ENCODE peak calls at places on chromosomes 2 and 18, in six cellular contexts. C is H9, H is foreskin keratinocyte, Q is left ventricle myocardium inferior, B is lower lobe of right lung, E is Panc1. O is an unnamed sample. For H3K27me3, the result is how much of the 10 kb centered on the place peaks cover.

GRCh38 chr18:11859903-11860407 is 8.7 kb downstream of the CHMP1B start:
- DNase-seq in Q (no peak), E (no peak), C (no peak), H (peak), B (no peak), O (no peak)

GRCh38 chr2:64700133-64700809 is 46.6 kb upstream of the SERTAD2 start:
- DNase-seq in B (no peak), Q (no peak), E (no peak), H (peak), C (no peak), O (no peak)

GRCh38 chr2:13227543-13227942 is 510.8 kb downstream of the TRIB2 start:
- DNase-seq in Q (no peak), E (no peak), C (no peak), B (no peak), H (no peak), O (no peak)

GRCh38 chr2:6986251-6986893 is 69.2 kb downstream of the RNF144A start:
- DNase-seq in B (no peak), H (no peak), E (no peak), Q (no peak), C (no peak), O (no peak)

GRCh38 chr2:37855283-37856041 is 69.6 kb upstream of the RMDN2 start:
- DNase-seq in E (no peak), H (no peak), C (no peak), B (peak), Q (peak), O (peak)

GRCh38 chr2:182542501-182543258 is 115.8 kb upstream of the PDE1A start:
- DNase-seq in C (no peak), H (no peak), Q (no peak), B (no peak), E (no peak), O (no peak)

GRCh38 chr2:26423750-26424149 is 22.0 kb downstream of the DRC1 start:
- DNase-seq in B (no peak), C (no peak), E (no peak), Q (no peak), H (no peak), O (no peak)

GRCh38 chr2:239822146-239822945 is 202.8 kb downstream of the NDUFA10 start:
- DNase-seq in C (peak), H (no peak), E (no peak), Q (no peak), B (no peak), O (peak)

GRCh38 chr2:76640905-76641304 is 881.3 kb downstream of the LRRTM4 start:
- DNase-seq in C (no peak), E (no peak), B (no peak), H (peak), Q (peak), O (peak)

GRCh38 chr18:9823805-9824473 is 61.8 kb upstream of the TXNDC2 start:
- DNase-seq in H (no peak), B (no peak), Q (no peak), C (no peak), E (no peak), O (no peak)

GRCh38 chr2:113124181-113124961 is 3.0 kb upstream of the IL1RN start:
- DNase-seq in B (no peak), E (no peak), H (peak), C (no peak), Q (no peak), O (peak)

GRCh38 chr2:48415765-48416515 is 114.0 kb upstream of the STON1 start:
- DNase-seq in C (no peak), H (no peak), E (no peak), B (no peak), Q (no peak), O (no peak)

GRCh38 chr2:238847841-238848565 is at the start of gene TWIST2:
- DNase-seq in Q (peak), C (peak), E (no peak), B (peak), H (peak), O (peak)

GRCh38 chr2:160574472-160575140 is 81.0 kb upstream of the RBMS1 start:
- DNase-seq in C (no peak), Q (no peak), E (no peak), B (no peak), H (peak), O (no peak)

GRCh38 chr2:104736026-104736425 is 117.9 kb upstream of the POU3F3 start:
- DNase-seq in B (no peak), E (no peak), Q (no peak), H (peak), C (no peak), O (no peak)

GRCh38 chr2:159907914-159908313 is 109.9 kb upstream of the CD302 start:
- DNase-seq in C (no peak), H (no peak), B (no peak), Q (no peak), E (no peak), O (no peak)

GRCh38 chr18:13572148-13572547 is 154.2 kb downstream of the FAM210A start:
- DNase-seq in H (no peak), B (no peak), C (no peak), E (no peak), Q (no peak), O (no peak)

GRCh38 chr2:69017876-69018275 is 4.9 kb downstream of the ANTXR1 start:
- DNase-seq in H (no peak), Q (no peak), C (no peak), E (no peak), B (no peak), O (no peak)

GRCh38 chr18:22933958-22934423 is 863 bp downstream of the RBBP8 start:
- DNase-seq in E (peak), Q (no peak), H (no peak), C (no peak), B (no peak), O (no peak)

GRCh38 chr2:8821276-8822217 is 15.9 kb downstream of the KIDINS220 start:
- DNase-seq in E (no peak), C (no peak), B (no peak), H (no peak), Q (peak), O (peak)

GRCh38 chr2:231490801-231491200 is 26.5 kb upstream of the NCL start:
- DNase-seq in Q (no peak), E (no peak), C (no peak), H (no peak), B (no peak), O (no peak)

GRCh38 chr2:109341363-109341762 is 212.4 kb downstream of the SH3RF3 start:
- DNase-seq in H (peak), C (no peak), B (no peak), Q (no peak), E (no peak), O (no peak)

GRCh38 chr2:190887089-190887488 is 6.5 kb downstream of the GLS start:
- DNase-seq in E (no peak), B (no peak), Q (no peak), H (peak), C (no peak), O (no peak)

GRCh38 chr2:224802407-224802806 is 86.2 kb upstream of the CCDC195 start:
- DNase-seq in B (no peak), Q (no peak), E (no peak), H (no peak), C (peak), O (no peak)

GRCh38 chr18:6920099-6920955 is 190.8 kb downstream of the ARHGAP28 start:
- DNase-seq in B (no peak), C (peak), H (peak), E (peak), Q (no peak), O (peak)

GRCh38 chr2:112876257-112876970 is 34.6 kb upstream of the IL37 start:
- DNase-seq in C (no peak), Q (no peak), E (no peak), H (peak), B (no peak), O (no peak)

GRCh38 chr2:134861173-134861572 is 22.8 kb downstream of the ACMSD start:
- DNase-seq in B (no peak), E (no peak), H (no peak), C (no peak), Q (no peak), O (no peak)

GRCh38 chr2:98803747-98804650 is 73.1 kb upstream of the MGAT4A start:
- DNase-seq in C (no peak), B (no peak), Q (no peak), E (no peak), H (no peak), O (no peak)

GRCh38 chr2:109457811-109458210 is 156.0 kb downstream of the SEPTIN10 start:
- DNase-seq in H (no peak), E (no peak), C (no peak), B (no peak), Q (no peak), O (no peak)

GRCh38 chr2:231037202-231037730 is at the start of gene C2orf72:
- DNase-seq in Q (no peak), B (no peak), E (no peak), C (no peak), H (no peak), O (no peak)

GRCh38 chr18:62323483-62324354 is 1.4 kb upstream of the TNFRSF11A start:
- DNase-seq in B (no peak), Q (no peak), C (no peak), E (no peak), H (no peak), O (no peak)

GRCh38 chr2:76415821-76416220 is 705.1 kb upstream of the GCFC2 start:
- DNase-seq in E (no peak), C (no peak), B (no peak), Q (no peak), H (no peak), O (no peak)

GRCh38 chr2:85034158-85034557 is 63.2 kb downstream of the KCMF1 start:
- DNase-seq in B (no peak), E (no peak), Q (no peak), C (no peak), H (no peak), O (no peak)

GRCh38 chr2:85033388-85033787 is 62.4 kb downstream of the KCMF1 start:
- DNase-seq in C (no peak), E (no peak), H (no peak), Q (no peak), B (no peak), O (no peak)

GRCh38 chr2:85037622-85038021 is 66.7 kb downstream of the KCMF1 start:
- DNase-seq in H (no peak), Q (no peak), C (no peak), E (no peak), B (no peak), O (no peak)

DNA sequence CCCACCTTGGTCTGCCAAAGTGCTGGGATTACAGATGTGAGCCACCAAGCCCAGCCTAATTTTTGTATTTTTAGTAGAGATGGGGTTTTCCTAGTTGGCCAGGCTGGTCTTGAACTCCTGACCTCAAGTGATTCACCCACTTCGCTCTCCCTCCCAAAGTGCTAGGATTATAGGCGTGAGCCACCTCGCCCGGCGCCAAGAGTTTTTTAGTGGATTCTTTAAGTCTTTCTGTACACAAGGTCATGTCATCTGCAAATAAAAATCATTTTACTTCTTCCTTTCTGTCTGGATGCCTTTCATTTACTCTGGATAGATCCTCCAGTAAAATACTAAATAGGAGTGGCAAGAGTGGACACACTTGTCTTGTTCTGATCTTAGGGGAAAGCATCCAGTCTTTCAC is 61.7 kb downstream of the KCMF1 start:
- DNase-seq in B (no peak), C (no peak), E (no peak), H (no peak), Q (no peak), O (no peak)
- H3K27ac ChIP-seq in B (no peak), C (no peak), E (no peak), H (no peak), Q (no peak), O (no peak)

GRCh38 chr2:72144412-72144745 is 3.3 kb downstream of the CYP26B1 start:
- DNase-seq in E (no peak), B (no peak), C (peak), H (no peak), Q (peak), O (peak)

GRCh38 chr2:72141881-72142742 is 5.5 kb downstream of the CYP26B1 start:
- DNase-seq in Q (peak), C (peak), E (no peak), B (no peak), H (no peak), O (no peak)

GRCh38 chr2:72141032-72141645 is 6.5 kb downstream of the CYP26B1 start:
- DNase-seq in C (no peak), B (no peak), E (no peak), H (no peak), Q (peak), O (peak)

GRCh38 chr2:72143441-72144356 is 4.0 kb downstream of the CYP26B1 start:
- DNase-seq in E (no peak), C (peak), Q (peak), H (no peak), B (no peak), O (no peak)

GRCh38 chr2:72142743-72143440 is 4.8 kb downstream of the CYP26B1 start:
- DNase-seq in H (no peak), C (peak), B (no peak), Q (peak), E (no peak), O (peak)
- H3K27me3 ChIP-seq in H (half or more), C (half or more), B (half or more), Q (under half), E (under half), O (under half)

GRCh38 chr2:178804791-178805190 is 2.4 kb downstream of the TTN start:
- DNase-seq in C (no peak), E (no peak), B (no peak), Q (no peak), H (peak), O (no peak)
- TF ChIP-seq CTCF in C (peak), E (peak), B (peak), Q (peak), H (peak), O (peak)

GRCh38 chr2:54598347-54599325 is 124.8 kb upstream of the EML6 start:
- DNase-seq in C (no peak), E (no peak), H (no peak), B (no peak), Q (peak), O (no peak)

GRCh38 chr2:54595999-54596903 is 127.2 kb upstream of the EML6 start:
- DNase-seq in B (no peak), C (peak), Q (peak), E (no peak), H (no peak), O (peak)

GRCh38 chr2:54599326-54599710 is 124.1 kb upstream of the EML6 start:
- DNase-seq in B (no peak), E (no peak), H (no peak), Q (no peak), C (no peak), O (no peak)

GRCh38 chr2:54595161-54595803 is 128.2 kb upstream of the EML6 start:
- DNase-seq in H (no peak), E (no peak), B (no peak), C (no peak), Q (no peak), O (no peak)

GRCh38 chr2:54597153-54597827 is 126.2 kb upstream of the EML6 start:
- DNase-seq in E (no peak), B (no peak), Q (peak), H (no peak), C (no peak), O (peak)
- H3K27ac ChIP-seq in E (no peak), B (peak), Q (peak), H (no peak), C (no peak), O (peak)

GRCh38 chr2:74513605-74514367 is 464 bp upstream of the TLX2 start:
- DNase-seq in H (no peak), B (no peak), C (peak), E (no peak), Q (no peak), O (no peak)

GRCh38 chr2:74516070-74516633 is 1.9 kb downstream of the TLX2 start:
- DNase-seq in Q (peak), B (peak), E (no peak), C (peak), H (no peak), O (peak)

GRCh38 chr2:74514368-74515270 is at the start of gene TLX2:
- DNase-seq in Q (no peak), C (peak), B (no peak), E (no peak), H (no peak), O (no peak)

GRCh38 chr2:74515271-74516069 is 1.2 kb downstream of the TLX2 start:
- DNase-seq in Q (no peak), H (no peak), B (no peak), E (no peak), C (peak), O (no peak)

GRCh38 chr2:74516650-74517049 is 2.4 kb downstream of the TLX2 start:
- DNase-seq in H (no peak), C (no peak), Q (no peak), E (no peak), B (no peak), O (no peak)
- H3K27me3 ChIP-seq in H (half or more), C (half or more), Q (half or more), E (under half), B (half or more), O (half or more)

DNA sequence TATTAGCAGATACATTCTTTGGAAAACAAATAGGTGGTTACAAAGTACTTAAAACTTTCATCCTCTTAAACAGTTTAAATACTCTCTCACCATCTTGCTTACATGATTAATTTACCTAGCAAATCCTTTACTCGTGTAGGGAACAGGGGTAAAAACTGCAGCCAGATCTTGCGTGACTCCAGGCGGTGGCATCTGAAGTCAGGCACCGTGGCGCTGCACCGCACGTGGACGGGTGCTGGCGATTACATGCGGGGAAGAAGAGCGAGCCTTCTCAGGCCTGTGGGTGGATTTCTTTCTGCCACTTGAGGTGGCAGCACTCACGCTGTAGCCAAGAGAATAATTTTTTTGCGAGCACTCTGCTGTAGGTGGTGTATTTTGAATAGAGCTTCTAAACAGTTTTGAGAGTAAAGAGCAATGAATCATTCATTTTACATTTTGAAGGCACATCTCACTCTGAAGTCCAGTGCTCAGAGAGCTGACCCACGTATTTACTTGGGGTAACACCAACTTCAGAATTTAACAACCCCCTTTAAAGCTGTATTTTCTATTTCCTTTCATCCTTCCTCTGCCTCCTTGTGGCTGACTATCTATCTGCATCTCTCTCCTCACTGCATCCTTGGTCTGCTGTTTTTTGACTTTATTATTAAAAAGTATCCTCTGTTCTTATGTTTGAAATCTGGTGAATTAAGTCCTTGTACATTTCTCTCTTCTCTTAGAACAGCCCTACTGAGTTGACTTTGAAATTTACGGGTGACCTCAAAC is 68.9 kb downstream of the EPAS1 start:
- DNase-seq in Q (no peak), E (no peak), B (no peak), C (no peak), H (no peak), O (no peak)
- TF ChIP-seq CTCF in Q (peak), E (peak), B (peak), C (peak), H (peak), O (no peak)